ENCODE peak calls at places on chromosome 1, in seven cellular contexts. Y is pancreas, O is AML-193, P is T-helper 1 cell, Z is activated T-helper 1 cell treated with Interleukin-2 at 50 U/mL for 16 hours, D is fibroblast of gingiva, F is ovary. I is an unnamed sample.

GRCh38 chr1:204418174-204419063 is 6.8 kb upstream of the PPP1R15B start:
- DNase-seq in O (no peak), Y (no peak), D (no peak), F (no peak), Z (no peak), P (no peak), I (no peak)

GRCh38 chr1:234231893-234232276 is 141.4 kb upstream of the COA6 start:
- DNase-seq in Y (no peak), O (no peak), D (no peak), F (no peak), Z (no peak), P (no peak), I (no peak)

GRCh38 chr1:37602750-37603694 is 7.3 kb upstream of the GNL2 start:
- DNase-seq in O (peak; percentile 43), Z (peak; percentile 3), F (no peak), D (no peak), Y (no peak), P (peak; percentile 5), I (peak; percentile 4)

GRCh38 chr1:225818229-225818628 is 8.3 kb downstream of the EPHX1 start:
- DNase-seq in P (no peak), F (no peak), Z (no peak), Y (no peak), D (no peak), O (no peak), I (no peak)

GRCh38 chr1:237774246-237774645 is 116.5 kb downstream of the ZP4 start:
- DNase-seq in D (no peak), Y (no peak), F (no peak), Z (no peak), P (no peak), O (no peak), I (no peak)

GRCh38 chr1:6646499-6647148 is 22.0 kb downstream of the THAP3 start:
- DNase-seq in O (peak; percentile 68), Z (no peak), Y (no peak), F (no peak), D (peak; percentile 56), P (no peak), I (no peak)

GRCh38 chr1:195909061-195909460 is 699.2 kb downstream of the KCNT2 start:
- DNase-seq in P (no peak), F (no peak), Y (no peak), O (no peak), D (no peak), Z (no peak), I (no peak)

GRCh38 chr1:21308847-21309652 is 18.8 kb upstream of the ECE1 start:
- DNase-seq in Z (no peak), D (no peak), Y (no peak), P (no peak), F (peak; percentile 78), O (no peak), I (no peak)

GRCh38 chr1:204340137-204340536 is 19.6 kb downstream of the PLEKHA6 start:
- DNase-seq in P (no peak), O (no peak), F (no peak), Y (no peak), Z (no peak), D (no peak), I (no peak)

GRCh38 chr1:184889183-184889582 is 85.1 kb downstream of the NIBAN1 start:
- DNase-seq in O (no peak), Y (no peak), D (no peak), F (no peak), P (no peak), Z (no peak), I (no peak)

GRCh38 chr1:2204384-2205190 is 10.0 kb upstream of the FAAP20 start:
- DNase-seq in D (peak; percentile 73), Z (no peak), Y (peak; percentile 91), F (peak; percentile 90), P (peak; percentile 96), O (peak; percentile 55), I (no peak)

GRCh38 chr1:143625886-143626285 is 345.9 kb downstream of the FAM72C start:
- DNase-seq in P (no peak), Z (no peak), F (no peak), O (no peak), D (no peak), Y (no peak), I (no peak)

GRCh38 chr1:47931395-47931794 is 65.8 kb downstream of the TRABD2B start:
- DNase-seq in D (no peak), F (no peak), P (no peak), O (no peak), Z (no peak), Y (no peak), I (no peak)

GRCh38 chr1:66633128-66633527 is 99.2 kb downstream of the SGIP1 start:
- DNase-seq in Z (no peak), D (no peak), Y (no peak), F (no peak), O (no peak), P (no peak), I (no peak)